ENCODE peak calls at places on chromosomes 13 and 19, in four cellular contexts. B is A549, I is ovary, E is sigmoid colon. H is an unnamed sample.

GRCh38 chr19:56678205-56678604 is 6.6 kb upstream of the ZNF835 start:
- DNase-seq in B (no peak), I (no peak), E (no peak), H (no peak)

GRCh38 chr19:15161028-15161984 is 39.5 kb downstream of the NOTCH3 start:
- DNase-seq in B (peak), I (no peak), E (no peak), H (peak)

GRCh38 chr13:30963794-30964193 is 31.3 kb downstream of the TEX26 start:
- DNase-seq in B (no peak), I (no peak), E (no peak), H (no peak)

GRCh38 chr19:45531349-45531748 is 24.1 kb downstream of the VASP start:
- DNase-seq in B (no peak), I (no peak), E (no peak), H (no peak)

GRCh38 chr19:18291590-18292459 is 10.4 kb upstream of the JUND start:
- DNase-seq in B (peak), I (peak), E (peak), H (peak)

GRCh38 chr13:74452176-74452575 is 318.0 kb upstream of the KLF12 start:
- DNase-seq in B (no peak), I (no peak), E (no peak), H (no peak)

GRCh38 chr19:16324384-16325160 is at the start of gene KLF2:
- DNase-seq in B (peak), I (peak), E (peak), H (peak)

GRCh38 chr13:40101708-40102359 is 446.4 kb downstream of the COG6 start:
- DNase-seq in B (no peak), I (no peak), E (no peak), H (no peak)

GRCh38 chr13:97018029-97018819 is 23.9 kb upstream of the OXGR1 start:
- DNase-seq in B (peak), I (no peak), E (no peak), H (no peak)

GRCh38 chr19:55544776-55545439 is 435 bp downstream of the SBK3 start:
- DNase-seq in B (no peak), I (no peak), E (no peak), H (no peak)

GRCh38 chr13:96925466-96925865 is 68.8 kb downstream of the OXGR1 start:
- DNase-seq in B (no peak), I (no peak), E (no peak), H (no peak)

GRCh38 chr19:10828981-10829821 is 6.8 kb downstream of the TMED1 start:
- DNase-seq in B (no peak), I (no peak), E (no peak), H (peak)

GRCh38 chr19:55305491-55305890 is 19.6 kb downstream of the TMEM150B start:
- DNase-seq in B (peak), I (peak), E (no peak), H (peak)

GRCh38 chr13:33031277-33031676 is 15.1 kb downstream of the KL start:
- DNase-seq in B (no peak), I (no peak), E (no peak), H (no peak)

GRCh38 chr19:54391589-54392061 is 23.6 kb upstream of the TTYH1 start:
- DNase-seq in B (peak), I (no peak), E (no peak), H (no peak)

GRCh38 chr19:10871711-10872550 is 578 bp downstream of the CARM1 start:
- DNase-seq in B (no peak), I (peak), E (peak), H (peak)

GRCh38 chr19:18219911-18220631 is 6.2 kb downstream of the PDE4C start:
- DNase-seq in B (no peak), I (no peak), E (no peak), H (no peak)

GRCh38 chr19:29667941-29668340 is 2.7 kb downstream of the PLEKHF1 start:
- DNase-seq in B (no peak), I (no peak), E (peak), H (no peak)

GRCh38 chr13:43990021-43990420 is 110.3 kb downstream of the LACC1 start:
- DNase-seq in B (no peak), I (no peak), E (no peak), H (no peak)

GRCh38 chr19:7870571-7871279 is 3.5 kb downstream of the PRR36 start:
- DNase-seq in B (peak), I (peak), E (no peak), H (peak)

GRCh38 chr13:39789451-39789850 is 134.0 kb downstream of the COG6 start:
- DNase-seq in B (no peak), I (no peak), E (no peak), H (no peak)

GRCh38 chr13:27171244-27171829 is at the start of gene USP12:
- DNase-seq in B (no peak), I (no peak), E (no peak), H (no peak)

GRCh38 chr13:45185286-45185685 is 15.6 kb downstream of the KCTD4 start:
- DNase-seq in B (no peak), I (no peak), E (no peak), H (no peak)

GRCh38 chr19:10760268-10760944 is 42.5 kb downstream of the DNM2 start:
- DNase-seq in B (no peak), I (no peak), E (no peak), H (no peak)

GRCh38 chr13:48429886-48430285 is 17.0 kb upstream of the LPAR6 start:
- DNase-seq in B (no peak), I (no peak), E (no peak), H (no peak)

GRCh38 chr13:77729502-77730221 is 32.2 kb downstream of the SLAIN1 start:
- DNase-seq in B (no peak), I (no peak), E (no peak), H (no peak)

DNA sequence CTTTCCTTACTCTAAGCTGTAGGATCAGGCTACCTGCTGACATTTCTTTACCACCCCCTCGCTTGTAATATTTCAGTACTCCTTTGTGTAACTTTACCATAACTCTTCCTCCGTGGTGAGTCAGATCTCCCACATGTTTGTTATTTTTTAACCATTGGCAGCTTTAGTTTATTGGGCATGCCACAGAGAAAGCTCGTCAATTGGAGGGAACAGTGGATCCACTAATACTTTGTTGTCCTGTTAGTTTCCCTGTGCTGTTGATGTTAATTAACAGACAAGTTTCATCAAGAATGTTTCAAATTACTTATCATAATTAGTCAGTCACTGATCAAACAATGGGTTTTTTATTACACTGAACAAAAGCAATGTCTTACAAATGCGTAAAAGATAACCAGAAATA is 22.4 kb downstream of the EFNB2 start:
- DNase-seq in B (no peak), I (no peak), E (no peak), H (no peak)
- TF ChIP-seq EP300 in B (no peak), I (no peak), E (no peak), H (no peak)

DNA sequence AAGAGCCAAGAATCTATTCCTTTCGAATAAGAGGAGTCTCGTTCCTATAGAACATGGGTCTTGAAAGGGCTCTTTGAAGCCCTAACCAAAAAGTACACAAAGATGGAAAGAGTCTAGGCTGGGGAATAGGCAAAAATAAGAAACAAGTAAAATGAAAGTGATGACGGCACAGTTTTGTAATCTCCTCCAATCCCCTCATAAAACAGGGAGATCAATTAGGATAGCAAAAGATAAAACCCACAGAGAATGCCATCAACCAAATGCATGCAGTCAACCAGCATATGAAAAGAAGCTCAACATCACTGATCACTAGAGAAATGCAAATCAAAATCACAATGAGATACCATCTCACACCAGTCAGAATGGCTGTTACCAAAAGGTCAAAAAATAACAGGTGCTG is 122.4 kb upstream of the LSM14A start:
- DNase-seq in B (no peak), I (no peak), E (no peak), H (no peak)
- TF ChIP-seq EP300 in B (no peak), I (no peak), E (no peak), H (no peak)

DNA sequence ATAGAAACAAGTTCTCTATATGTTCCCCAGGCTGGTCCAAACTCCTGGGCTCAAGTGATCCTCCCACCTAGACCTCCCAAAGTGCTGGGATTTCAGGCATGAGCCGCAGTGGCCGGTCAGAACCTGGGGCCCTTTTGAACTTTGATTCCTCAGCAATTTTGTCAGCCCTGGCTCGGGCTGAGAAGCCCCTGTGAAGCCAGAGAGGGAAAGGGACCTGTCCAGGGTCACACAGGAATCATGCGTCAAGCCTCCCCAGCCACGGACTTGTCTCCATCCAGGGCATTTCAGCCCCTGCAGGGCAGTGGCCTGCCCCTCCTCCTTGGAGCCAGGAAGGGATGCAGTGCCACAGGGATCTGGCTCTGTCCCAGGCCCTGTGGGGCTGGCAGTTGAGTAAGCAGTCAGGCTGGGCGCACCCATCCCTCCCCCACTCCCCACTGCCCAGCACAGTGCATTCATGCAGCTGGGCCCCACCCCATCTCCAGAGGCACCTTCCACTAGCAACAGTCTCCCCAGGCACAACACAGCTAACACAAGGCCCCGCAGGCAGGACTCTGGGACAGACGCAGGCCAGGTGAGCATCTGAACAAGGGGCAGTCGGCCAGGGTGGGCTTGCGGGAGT is at the start of gene CAPS:
- DNase-seq in B (peak), I (no peak), E (peak), H (peak)
- TF ChIP-seq EP300 in B (no peak), I (no peak), E (no peak), H (no peak)

GRCh38 chr19:51986309-51987291 is at the start of gene ZNF350:
- DNase-seq in B (peak), I (peak), E (peak), H (peak)
- TF ChIP-seq EP300 in B (no peak), I (no peak), E (no peak), H (no peak)

GRCh38 chr13:49858183-49858856 is 65.8 kb upstream of the KPNA3 start:
- DNase-seq in B (peak), I (no peak), E (no peak), H (no peak)
- TF ChIP-seq EP300 in B (peak), I (no peak), E (no peak), H (peak)

H was measured in upper lobe of left lung.